ENCODE peak calls at places on chromosomes 4 and X, in eight cellular contexts. One of them, this sample, is unnamed. For H3K4me1, the result is how much of the 10 kb centered on the place peaks cover.

GRCh38 chrX:66015906-66016689 is 23.8 kb downstream of the VSIG4 start:
- DNase-seq in endothelial cell of umbilical vein: no peak
- DNase-seq in pancreas: no peak
- DNase-seq in mammary epithelial cell: no peak
- DNase-seq in right cardiac atrium: no peak
- DNase-seq in IMR-90: no peak
- DNase-seq in OCI-LY7: no peak
- DNase-seq in cardiac muscle cell: no peak
- DNase-seq in this sample: no peak

GRCh38 chr4:162274354-162274753 is 110.6 kb upstream of the FSTL5 start:
- DNase-seq in endothelial cell of umbilical vein: no peak
- DNase-seq in pancreas: no peak
- DNase-seq in mammary epithelial cell: peak
- DNase-seq in right cardiac atrium: peak
- DNase-seq in IMR-90: no peak
- DNase-seq in OCI-LY7: no peak
- DNase-seq in cardiac muscle cell: no peak
- DNase-seq in this sample: no peak

GRCh38 chrX:23745786-23746185 is 2.7 kb upstream of the ACOT9 start:
- DNase-seq in endothelial cell of umbilical vein: peak
- DNase-seq in pancreas: no peak
- DNase-seq in mammary epithelial cell: no peak
- DNase-seq in right cardiac atrium: no peak
- DNase-seq in IMR-90: no peak
- DNase-seq in OCI-LY7: no peak
- DNase-seq in cardiac muscle cell: no peak
- DNase-seq in this sample: no peak

GRCh38 chr4:67087897-67088296 is 457.4 kb downstream of the CENPC start:
- DNase-seq in endothelial cell of umbilical vein: peak
- DNase-seq in pancreas: peak
- DNase-seq in mammary epithelial cell: peak
- DNase-seq in right cardiac atrium: peak
- DNase-seq in IMR-90: no peak
- DNase-seq in OCI-LY7: peak
- DNase-seq in cardiac muscle cell: peak
- DNase-seq in this sample: peak

GRCh38 chrX:109954333-109954732 is 48.6 kb upstream of the TMEM164 start:
- DNase-seq in endothelial cell of umbilical vein: peak
- DNase-seq in pancreas: no peak
- DNase-seq in mammary epithelial cell: peak
- DNase-seq in right cardiac atrium: no peak
- DNase-seq in IMR-90: no peak
- DNase-seq in OCI-LY7: no peak
- DNase-seq in cardiac muscle cell: peak
- DNase-seq in this sample: peak

GRCh38 chrX:153818571-153819397 is 11.6 kb downstream of the PDZD4 start:
- DNase-seq in endothelial cell of umbilical vein: peak
- DNase-seq in pancreas: no peak
- DNase-seq in mammary epithelial cell: no peak
- DNase-seq in right cardiac atrium: peak
- DNase-seq in IMR-90: no peak
- DNase-seq in OCI-LY7: no peak
- DNase-seq in cardiac muscle cell: peak
- DNase-seq in this sample: peak

GRCh38 chr4:11483076-11483475 is 54.4 kb upstream of the HS3ST1 start:
- DNase-seq in endothelial cell of umbilical vein: peak
- DNase-seq in pancreas: no peak
- DNase-seq in mammary epithelial cell: no peak
- DNase-seq in right cardiac atrium: no peak
- DNase-seq in IMR-90: no peak
- DNase-seq in OCI-LY7: no peak
- DNase-seq in cardiac muscle cell: no peak
- DNase-seq in this sample: no peak

GRCh38 chrX:71184803-71185495 is 38.1 kb upstream of the GJB1 start:
- DNase-seq in endothelial cell of umbilical vein: no peak
- DNase-seq in pancreas: peak
- DNase-seq in mammary epithelial cell: no peak
- DNase-seq in right cardiac atrium: no peak
- DNase-seq in IMR-90: no peak
- DNase-seq in OCI-LY7: no peak
- DNase-seq in cardiac muscle cell: no peak
- DNase-seq in this sample: no peak

GRCh38 chr4:170374770-170375169 is 285.0 kb upstream of the AADAT start:
- DNase-seq in endothelial cell of umbilical vein: no peak
- DNase-seq in pancreas: no peak
- DNase-seq in mammary epithelial cell: peak
- DNase-seq in right cardiac atrium: no peak
- DNase-seq in IMR-90: no peak
- DNase-seq in OCI-LY7: peak
- DNase-seq in cardiac muscle cell: no peak
- DNase-seq in this sample: peak

DNA sequence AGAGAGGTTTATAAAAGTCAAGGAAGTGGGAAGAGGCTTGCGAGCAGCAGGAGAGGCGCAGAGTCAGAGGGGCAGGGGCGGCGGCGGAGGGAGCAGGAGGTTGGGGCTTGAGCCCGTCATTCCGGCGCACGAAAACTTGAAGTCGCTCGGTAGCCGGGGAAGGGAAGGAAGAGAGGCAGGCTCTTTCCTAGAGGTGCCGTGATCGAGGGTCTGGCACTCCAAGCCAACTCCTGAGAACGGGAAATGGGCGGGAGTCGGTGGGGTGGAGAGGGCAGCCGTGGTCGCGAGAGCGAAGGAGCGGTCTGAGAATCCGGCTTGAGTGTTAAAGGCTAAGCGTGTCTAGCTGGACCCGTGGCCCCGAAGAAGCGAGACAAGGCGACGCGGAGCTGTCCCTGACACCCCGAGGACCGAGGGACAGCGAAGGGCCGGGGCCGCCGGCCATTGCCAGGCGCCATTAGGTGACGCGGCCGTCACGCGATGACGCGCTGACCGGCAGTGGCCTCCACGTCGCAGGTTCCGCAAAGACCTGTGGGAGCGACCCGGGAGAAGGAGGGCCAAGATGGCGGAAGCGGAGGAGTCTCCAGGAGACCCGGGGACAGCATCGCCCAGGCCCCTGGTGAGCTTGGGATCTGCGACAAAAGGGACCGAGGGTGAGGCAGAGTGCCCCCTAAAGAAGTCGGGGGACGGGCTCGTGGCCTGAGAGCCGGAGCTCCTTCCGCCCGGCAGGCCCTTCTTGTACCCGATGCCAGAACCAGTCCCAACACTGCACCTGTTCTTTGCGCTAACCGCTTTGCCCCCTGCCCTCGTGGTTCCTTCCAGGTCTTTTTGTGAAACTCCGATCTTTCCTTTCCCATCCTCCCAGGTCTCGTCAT is at the start of gene YIPF6:
- DNase-seq in endothelial cell of umbilical vein: peak
- DNase-seq in pancreas: peak
- DNase-seq in mammary epithelial cell: peak
- DNase-seq in right cardiac atrium: peak
- DNase-seq in IMR-90: peak
- DNase-seq in OCI-LY7: peak
- DNase-seq in cardiac muscle cell: peak
- DNase-seq in this sample: peak
- H3K4me1 ChIP-seq in endothelial cell of umbilical vein: under half
- H3K4me1 ChIP-seq in pancreas: under half
- H3K4me1 ChIP-seq in mammary epithelial cell: under half
- H3K4me1 ChIP-seq in right cardiac atrium: under half
- H3K4me1 ChIP-seq in IMR-90: under half
- H3K4me1 ChIP-seq in OCI-LY7: under half
- H3K4me1 ChIP-seq in cardiac muscle cell: under half
- H3K4me1 ChIP-seq in this sample: under half

GRCh38 chrX:5730561-5730960 is 498.1 kb downstream of the NLGN4X start:
- DNase-seq in endothelial cell of umbilical vein: no peak
- DNase-seq in pancreas: no peak
- DNase-seq in mammary epithelial cell: peak
- DNase-seq in right cardiac atrium: no peak
- DNase-seq in IMR-90: no peak
- DNase-seq in OCI-LY7: no peak
- DNase-seq in cardiac muscle cell: no peak
- DNase-seq in this sample: no peak
- H3K4me1 ChIP-seq in endothelial cell of umbilical vein: under half
- H3K4me1 ChIP-seq in pancreas: under half
- H3K4me1 ChIP-seq in mammary epithelial cell: under half
- H3K4me1 ChIP-seq in right cardiac atrium: under half
- H3K4me1 ChIP-seq in IMR-90: under half
- H3K4me1 ChIP-seq in OCI-LY7: under half
- H3K4me1 ChIP-seq in cardiac muscle cell: under half
- H3K4me1 ChIP-seq in this sample: under half

GRCh38 chr4:54607067-54607466 is 50.7 kb upstream of the KIT start:
- DNase-seq in endothelial cell of umbilical vein: no peak
- DNase-seq in pancreas: no peak
- DNase-seq in mammary epithelial cell: no peak
- DNase-seq in right cardiac atrium: no peak
- DNase-seq in IMR-90: no peak
- DNase-seq in OCI-LY7: no peak
- DNase-seq in cardiac muscle cell: no peak
- DNase-seq in this sample: no peak

GRCh38 chr4:54614094-54614493 is 43.7 kb upstream of the KIT start:
- DNase-seq in endothelial cell of umbilical vein: no peak
- DNase-seq in pancreas: no peak
- DNase-seq in mammary epithelial cell: no peak
- DNase-seq in right cardiac atrium: no peak
- DNase-seq in IMR-90: no peak
- DNase-seq in OCI-LY7: no peak
- DNase-seq in cardiac muscle cell: no peak
- DNase-seq in this sample: no peak

GRCh38 chr4:54607521-54607920 is 50.2 kb upstream of the KIT start:
- DNase-seq in endothelial cell of umbilical vein: no peak
- DNase-seq in pancreas: no peak
- DNase-seq in mammary epithelial cell: no peak
- DNase-seq in right cardiac atrium: no peak
- DNase-seq in IMR-90: no peak
- DNase-seq in OCI-LY7: no peak
- DNase-seq in cardiac muscle cell: no peak
- DNase-seq in this sample: no peak

DNA sequence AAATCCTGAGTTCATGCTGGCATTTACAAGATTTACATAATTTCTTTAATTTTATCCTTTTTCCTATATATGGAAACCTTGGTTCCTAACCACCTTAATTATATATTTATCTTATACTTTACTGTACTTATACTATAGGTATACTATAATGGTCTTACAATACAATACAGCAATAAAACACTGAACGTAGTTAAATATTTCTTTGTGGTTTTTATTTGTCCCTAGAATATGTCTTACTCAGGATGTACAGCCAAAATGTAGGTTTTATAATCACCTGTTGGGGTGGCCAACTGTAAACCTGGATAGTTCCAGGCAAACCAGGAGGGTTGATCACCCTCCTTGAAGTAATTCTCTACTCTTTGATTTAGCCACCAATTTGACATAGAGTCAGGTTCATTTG is 48.4 kb upstream of the KIT start:
- DNase-seq in endothelial cell of umbilical vein: no peak
- DNase-seq in pancreas: no peak
- DNase-seq in mammary epithelial cell: no peak
- DNase-seq in right cardiac atrium: no peak
- DNase-seq in IMR-90: no peak
- DNase-seq in OCI-LY7: no peak
- DNase-seq in cardiac muscle cell: no peak
- DNase-seq in this sample: no peak
- H3K4me1 ChIP-seq in endothelial cell of umbilical vein: under half
- H3K4me1 ChIP-seq in pancreas: under half
- H3K4me1 ChIP-seq in mammary epithelial cell: under half
- H3K4me1 ChIP-seq in right cardiac atrium: under half
- H3K4me1 ChIP-seq in IMR-90: under half
- H3K4me1 ChIP-seq in OCI-LY7: under half
- H3K4me1 ChIP-seq in cardiac muscle cell: under half
- H3K4me1 ChIP-seq in this sample: under half

GRCh38 chr4:113617195-113617594 is 144.3 kb downstream of the CAMK2D start:
- DNase-seq in endothelial cell of umbilical vein: no peak
- DNase-seq in pancreas: no peak
- DNase-seq in mammary epithelial cell: no peak
- DNase-seq in right cardiac atrium: no peak
- DNase-seq in IMR-90: no peak
- DNase-seq in OCI-LY7: no peak
- DNase-seq in cardiac muscle cell: no peak
- DNase-seq in this sample: no peak
- H3K4me1 ChIP-seq in endothelial cell of umbilical vein: under half
- H3K4me1 ChIP-seq in pancreas: under half
- H3K4me1 ChIP-seq in mammary epithelial cell: under half
- H3K4me1 ChIP-seq in right cardiac atrium: under half
- H3K4me1 ChIP-seq in IMR-90: under half
- H3K4me1 ChIP-seq in OCI-LY7: half or more
- H3K4me1 ChIP-seq in cardiac muscle cell: under half
- H3K4me1 ChIP-seq in this sample: under half

GRCh38 chr4:40299126-40299525 is 36.0 kb upstream of the CHRNA9 start:
- DNase-seq in endothelial cell of umbilical vein: no peak
- DNase-seq in pancreas: no peak
- DNase-seq in mammary epithelial cell: no peak
- DNase-seq in right cardiac atrium: no peak
- DNase-seq in IMR-90: no peak
- DNase-seq in OCI-LY7: peak
- DNase-seq in cardiac muscle cell: no peak
- DNase-seq in this sample: no peak
- H3K4me1 ChIP-seq in endothelial cell of umbilical vein: under half
- H3K4me1 ChIP-seq in pancreas: under half
- H3K4me1 ChIP-seq in mammary epithelial cell: under half
- H3K4me1 ChIP-seq in right cardiac atrium: under half
- H3K4me1 ChIP-seq in IMR-90: under half
- H3K4me1 ChIP-seq in OCI-LY7: half or more
- H3K4me1 ChIP-seq in cardiac muscle cell: under half
- H3K4me1 ChIP-seq in this sample: under half

This sample was measured in GM23248.